ENCODE peak calls at places on chromosomes 2 and 18, in four cellular contexts. T, Z, B and J are unnamed samples.

GRCh38 chr2:115491394-115491793 is 1049.0 kb downstream of the DPP10 start:
- DNase-seq in T (peak; percentile 15), B (no peak), Z (no peak), J (no peak)

GRCh38 chr2:341017-341542 is 53.2 kb upstream of the ALKAL2 start:
- DNase-seq in T (no peak), B (no peak), Z (no peak), J (no peak)

GRCh38 chr2:190860985-190861721 is 19.5 kb upstream of the GLS start:
- DNase-seq in T (peak; percentile 94), B (peak; percentile 67), Z (peak; percentile 76), J (peak; percentile 73)

GRCh38 chr18:577606-578005 is 2.6 kb upstream of the CETN1 start:
- DNase-seq in T (peak; percentile 34), Z (no peak), B (no peak), J (no peak)

GRCh38 chr18:9838144-9838877 is 47.5 kb upstream of the TXNDC2 start:
- DNase-seq in T (peak; percentile 99), Z (peak; percentile 88), B (peak; percentile 33), J (no peak)

GRCh38 chr2:240368746-240369724 is 66.4 kb upstream of the GPC1 start:
- DNase-seq in Z (no peak), B (no peak), T (no peak), J (no peak)

GRCh38 chr18:12255626-12256026 is 1.5 kb downstream of the CIDEA start:
- DNase-seq in B (no peak), Z (no peak), T (peak; percentile 87), J (peak; percentile 42)

GRCh38 chr18:8825729-8826375 is 120.5 kb downstream of the MTCL1 start:
- DNase-seq in B (no peak), T (no peak), Z (no peak), J (no peak)

GRCh38 chr2:108893277-108893676 is 95.7 kb downstream of the EDAR start:
- DNase-seq in T (no peak), Z (no peak), B (no peak), J (no peak)

GRCh38 chr2:211364911-211365310 is 808.5 kb downstream of the CPS1 start:
- DNase-seq in B (no peak), T (no peak), Z (no peak), J (no peak)

GRCh38 chr2:218074031-218074430 is 5.0 kb downstream of the RUFY4 start:
- DNase-seq in T (peak; percentile 66), B (peak; percentile 27), Z (peak; percentile 74), J (peak; percentile 7)

GRCh38 chr18:32219431-32219830 is 29.6 kb downstream of the MEP1B start:
- DNase-seq in T (no peak), Z (no peak), B (no peak), J (no peak)

GRCh38 chr2:113069676-113070605 is 2.2 kb downstream of the IL1F10 start:
- DNase-seq in B (no peak), T (no peak), Z (no peak), J (no peak)

GRCh38 chr18:1751249-1751648 is 820.1 kb downstream of the METTL4 start:
- DNase-seq in B (no peak), Z (no peak), T (no peak), J (no peak)

GRCh38 chr18:58239879-58240278 is 195.9 kb downstream of the NEDD4L start:
- DNase-seq in Z (no peak), B (no peak), T (no peak), J (peak; percentile 44)

GRCh38 chr2:58097025-58097424 is 50.4 kb downstream of the VRK2 start:
- DNase-seq in B (no peak), Z (no peak), T (no peak), J (no peak)

GRCh38 chr2:127405252-127405605 is 13.0 kb upstream of the PROC start:
- DNase-seq in Z (no peak), B (no peak), T (no peak), J (no peak)

GRCh38 chr2:238423561-238424312 is 3.0 kb upstream of the ASB1 start:
- DNase-seq in T (no peak), Z (no peak), B (no peak), J (peak; percentile 53)

GRCh38 chr18:55302337-55302833 is 285.6 kb downstream of the TCF4 start:
- DNase-seq in B (no peak), T (peak; percentile 51), Z (peak; percentile 39), J (peak; percentile 17)

GRCh38 chr18:52716926-52717325 is 376.9 kb downstream of the DCC start:
- DNase-seq in B (no peak), T (peak; percentile 27), Z (no peak), J (peak; percentile 5)

GRCh38 chr18:77059294-77059916 is 73.2 kb downstream of the MBP start:
- DNase-seq in Z (peak; percentile 56), T (peak; percentile 81), B (no peak), J (peak; percentile 76)

GRCh38 chr2:105877945-105878344 is 133.2 kb downstream of the NCK2 start:
- DNase-seq in B (no peak), T (no peak), Z (no peak), J (no peak)

GRCh38 chr2:181777654-181778053 is 97.3 kb upstream of the NEUROD1 start:
- DNase-seq in T (no peak), Z (no peak), B (no peak), J (no peak)

GRCh38 chr2:113171359-113172075 is 2.3 kb upstream of the PSD4 start:
- DNase-seq in B (no peak), Z (no peak), T (no peak), J (no peak)

GRCh38 chr18:74945774-74946545 is 263.0 kb downstream of the PTGR3 start:
- DNase-seq in T (no peak), Z (no peak), B (no peak), J (peak; percentile 62)

GRCh38 chr2:141570474-141571131 is 560.2 kb downstream of the LRP1B start:
- DNase-seq in Z (peak; percentile 41), T (peak; percentile 84), B (no peak), J (no peak)

GRCh38 chr2:158497486-158497885 is 40.7 kb downstream of the PKP4 start:
- DNase-seq in T (no peak), B (no peak), Z (no peak), J (peak; percentile 50)

DNA sequence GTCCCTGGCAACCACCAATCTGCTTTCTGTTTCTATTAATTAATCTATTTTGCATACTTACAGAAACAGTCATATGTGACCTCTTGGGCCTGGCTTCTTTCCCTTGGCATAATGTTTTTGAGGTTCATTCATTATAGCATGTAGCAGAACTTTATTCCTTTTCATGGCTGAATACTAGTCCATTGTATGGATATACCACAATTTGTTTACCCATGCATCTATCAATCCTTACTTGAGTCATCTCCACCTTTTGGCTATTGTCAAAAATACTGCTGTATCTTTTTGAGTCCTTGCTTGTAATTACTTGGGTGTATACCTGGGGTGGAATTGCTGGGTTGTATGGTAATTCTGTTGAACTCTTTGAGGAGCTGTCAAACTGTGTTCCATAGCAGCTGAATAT is 126.8 kb downstream of the CTIF start:
- DNase-seq in T (no peak), B (no peak), Z (no peak), J (no peak)
- H4K5ac ChIP-seq in T (no peak overlapping the region), B (no peak overlapping the region), Z (no peak overlapping the region), J (no peak overlapping the region)

GRCh38 chr2:84713441-84713840 is 167.4 kb downstream of the TRABD2A start:
- DNase-seq in Z (no peak), T (no peak), B (no peak), J (peak; percentile 43)
- H4K5ac ChIP-seq in Z (no peak overlapping the region), T (no peak overlapping the region), B (no peak overlapping the region), J (no peak overlapping the region)

GRCh38 chr2:201883559-201883958 is 77.2 kb downstream of the CDK15 start:
- DNase-seq in Z (no peak), T (no peak), B (no peak), J (no peak)
- H4K5ac ChIP-seq in Z (no peak overlapping the region), T (no peak overlapping the region), B (no peak overlapping the region), J (no peak overlapping the region)

DNA sequence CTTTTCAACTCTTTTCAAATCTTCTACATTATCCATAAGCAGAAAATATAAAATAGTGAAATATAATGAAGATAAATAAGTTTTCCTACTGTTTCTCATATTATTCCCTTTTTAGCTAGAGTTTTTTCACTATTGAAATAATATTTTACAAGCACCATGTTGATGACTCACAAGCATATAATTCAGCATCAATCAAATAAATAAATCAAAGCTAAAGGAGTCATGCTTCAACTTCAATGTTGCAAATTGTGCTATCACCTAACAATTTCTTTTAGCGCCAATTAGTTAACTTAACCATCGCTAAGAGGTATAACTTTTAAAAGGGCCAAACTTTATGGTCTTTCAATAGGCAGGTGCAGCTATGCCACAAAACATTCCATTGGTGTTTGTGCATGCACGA is 199.2 kb upstream of the ERBB4 start:
- DNase-seq in T (no peak), Z (no peak), B (no peak), J (no peak)
- H4K5ac ChIP-seq in T (no peak overlapping the region), Z (no peak overlapping the region), B (no peak overlapping the region), J (no peak overlapping the region)

GRCh38 chr2:149720615-149721014 is 133.0 kb upstream of the MMADHC start:
- DNase-seq in Z (no peak), T (no peak), B (no peak), J (no peak)

GRCh38 chr2:149719695-149720094 is 132.1 kb upstream of the MMADHC start:
- DNase-seq in Z (no peak), T (no peak), B (no peak), J (no peak)

GRCh38 chr2:149715894-149716293 is 128.3 kb upstream of the MMADHC start:
- DNase-seq in Z (no peak), T (no peak), B (no peak), J (no peak)

GRCh38 chr2:149715005-149715592 is 127.5 kb upstream of the MMADHC start:
- DNase-seq in B (peak; percentile 21), Z (peak; percentile 66), T (peak; percentile 84), J (peak; percentile 55)

GRCh38 chr2:149716687-149717086 is 129.1 kb upstream of the MMADHC start:
- DNase-seq in T (peak; percentile 89), B (peak; percentile 23), Z (no peak), J (no peak)
- H4K5ac ChIP-seq in T (no peak overlapping the region), B (no peak overlapping the region), Z (no peak overlapping the region), J (no peak overlapping the region)

GRCh38 chr2:134450114-134450513 is 196.2 kb downstream of the MGAT5 start:
- DNase-seq in Z (no peak), B (no peak), T (no peak), J (no peak)
- H4K5ac ChIP-seq in Z (no peak overlapping the region), B (no peak overlapping the region), T (no peak overlapping the region), J (no peak overlapping the region)

DNA sequence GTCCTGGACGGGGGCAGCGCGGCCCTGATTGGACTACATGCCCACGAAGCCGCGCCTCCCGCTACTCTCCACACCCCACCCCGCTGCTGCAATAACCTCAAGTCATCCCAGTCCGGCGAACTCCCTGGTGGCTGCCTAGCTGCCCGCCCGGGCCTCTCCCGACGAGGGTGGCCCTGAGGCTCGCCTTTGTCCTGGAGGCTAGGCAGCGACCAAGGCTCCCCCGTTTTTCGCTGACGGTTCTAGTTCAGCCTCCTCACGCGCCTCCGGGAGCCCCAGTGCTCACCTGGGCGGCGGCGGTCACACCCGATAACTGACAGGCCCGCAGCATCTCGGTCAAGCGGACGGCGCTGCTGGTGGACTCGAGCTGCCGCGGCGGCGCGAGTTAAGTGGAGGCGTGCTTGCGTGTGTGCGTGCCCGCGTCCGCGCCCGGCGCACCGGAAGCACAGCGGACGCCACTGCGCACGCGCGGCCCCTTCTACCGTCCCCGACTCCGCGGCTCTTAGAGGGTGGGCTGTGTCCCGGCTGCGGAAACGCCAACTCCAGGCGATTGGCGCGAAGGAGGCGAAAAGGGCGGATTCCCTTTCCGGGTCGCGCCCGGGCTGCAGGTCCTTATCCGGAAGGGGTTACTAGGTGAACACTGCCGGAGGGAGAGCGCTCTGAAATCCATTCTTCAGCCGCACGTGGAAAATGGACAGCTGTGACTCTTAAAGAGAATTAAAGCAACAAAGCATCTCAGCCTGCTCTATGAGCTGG is at the start of gene IMMT:
- DNase-seq in B (peak; percentile 87), T (peak; percentile 98), Z (peak; percentile 96), J (peak; percentile 95)
- H4K5ac ChIP-seq in B (peak within 1 kb of the TSS; percentile 78), T (peak within 1 kb of the TSS; percentile 68), Z (no peak within 1 kb of the TSS), J (peak within 1 kb of the TSS; percentile 96)

GRCh38 chr2:201992960-201993359 is 40.7 kb upstream of the FZD7 start:
- DNase-seq in B (no peak), T (no peak), Z (no peak), J (no peak)
- H4K5ac ChIP-seq in B (no peak overlapping the region), T (no peak overlapping the region), Z (no peak overlapping the region), J (no peak overlapping the region)